ENCODE peak calls at places on chromosomes 16 and 17, in seven cellular contexts. K is HT1080; H is stimulated activated CD4-positive, alpha-beta T cell treated with anti-CD3 and anti-CD28 coated beads, TNF-alpha, amount 100 ng/mL, for 48 hours; Y is NCI-H2029; T is HTR-8/SVneo; U is transverse colon; V is ELF-1. O is an unnamed sample.

GRCh38 chr16:82070656-82071369 is 35.8 kb downstream of the HSD17B2 start:
- DNase-seq in K (peak; percentile 68), H (no peak), Y (no peak), T (peak; percentile 15), U (no peak), V (no peak), O (no peak)

GRCh38 chr16:73365010-73365409 is 317.1 kb upstream of the ZFHX3 start:
- DNase-seq in K (no peak), H (no peak), Y (no peak), T (no peak), U (peak; percentile 11), V (no peak), O (peak; percentile 3)

GRCh38 chr17:48483471-48484131 is 47.2 kb downstream of the HOXB1 start:
- DNase-seq in K (peak; percentile 100), H (peak; percentile 16), Y (peak; percentile 76), T (peak; percentile 95), U (peak; percentile 38), V (no peak), O (no peak)

GRCh38 chr17:30084773-30085172 is 31.8 kb upstream of the NSRP1 start:
- DNase-seq in K (no peak), H (no peak), Y (peak; percentile 53), T (no peak), U (no peak), V (no peak), O (no peak)

GRCh38 chr16:28092721-28093382 is 29.3 kb upstream of the GSG1L start:
- DNase-seq in K (no peak), H (no peak), Y (no peak), T (no peak), U (no peak), V (peak; percentile 90), O (no peak)

GRCh38 chr17:4565209-4566141 is 5.1 kb upstream of the GGT6 start:
- DNase-seq in K (peak; percentile 52), H (peak; percentile 29), Y (peak; percentile 56), T (peak; percentile 84), U (peak; percentile 77), V (peak; percentile 80), O (peak; percentile 54)

GRCh38 chr17:21286066-21286770 is 1.7 kb downstream of the MAP2K3 start:
- DNase-seq in K (peak; percentile 97), H (no peak), Y (peak; percentile 72), T (peak; percentile 99), U (peak; percentile 92), V (peak; percentile 78), O (no peak)

GRCh38 chr16:72956124-72957064 is 91.5 kb downstream of the ZFHX3 start:
- DNase-seq in K (no peak), H (no peak), Y (no peak), T (no peak), U (no peak), V (no peak), O (no peak)

GRCh38 chr17:75348386-75349012 is 57.0 kb downstream of the GRB2 start:
- DNase-seq in K (no peak), H (no peak), Y (no peak), T (no peak), U (no peak), V (no peak), O (no peak)

GRCh38 chr17:75673487-75673886 is 6.3 kb downstream of the SAP30BP start:
- DNase-seq in K (no peak), H (no peak), Y (no peak), T (no peak), U (no peak), V (no peak), O (no peak)

GRCh38 chr17:7838291-7839075 is 4.5 kb downstream of the KDM6B start:
- DNase-seq in K (no peak), H (no peak), Y (peak; percentile 34), T (no peak), U (peak; percentile 53), V (peak; percentile 85), O (no peak)

GRCh38 chr16:20734782-20735181 is 6.8 kb downstream of the THUMPD1 start:
- DNase-seq in K (no peak), H (no peak), Y (no peak), T (no peak), U (no peak), V (no peak), O (no peak)

GRCh38 chr17:39194985-39195524 is 2.4 kb downstream of the CACNB1 start:
- DNase-seq in K (no peak), H (no peak), Y (no peak), T (no peak), U (no peak), V (peak; percentile 72), O (peak; percentile 65)

GRCh38 chr16:648071-648785 is 937 bp upstream of the WDR90 start:
- DNase-seq in K (peak; percentile 54), H (no peak), Y (peak; percentile 60), T (no peak), U (peak; percentile 90), V (no peak), O (no peak)

GRCh38 chr17:16439303-16439791 is 24.0 kb downstream of the TRPV2 start:
- DNase-seq in K (no peak), H (no peak), Y (no peak), T (no peak), U (no peak), V (no peak), O (no peak)

GRCh38 chr16:65111306-65111705 is 10.6 kb downstream of the CDH11 start:
- DNase-seq in K (no peak), H (no peak), Y (no peak), T (no peak), U (peak; percentile 67), V (no peak), O (no peak)

GRCh38 chr17:7382901-7383300 is 2.0 kb downstream of the TNK1 start:
- DNase-seq in K (no peak), H (no peak), Y (no peak), T (no peak), U (no peak), V (peak; percentile 45), O (no peak)

GRCh38 chr16:58515871-58516767 is 802 bp downstream of the SETD6 start:
- DNase-seq in K (peak; percentile 17), H (no peak), Y (no peak), T (no peak), U (peak; percentile 67), V (peak; percentile 58), O (no peak)

GRCh38 chr16:51009359-51009758 is 141.7 kb downstream of the SALL1 start:
- DNase-seq in K (no peak), H (no peak), Y (no peak), T (no peak), U (no peak), V (no peak), O (no peak)

GRCh38 chr17:41446806-41447205 is 6.0 kb upstream of the KRT38 start:
- DNase-seq in K (no peak), H (no peak), Y (no peak), T (no peak), U (no peak), V (no peak), O (no peak)

GRCh38 chr16:55437627-55438026 is 41.4 kb upstream of the MMP2 start:
- DNase-seq in K (no peak), H (no peak), Y (no peak), T (no peak), U (no peak), V (no peak), O (no peak)

GRCh38 chr17:68053237-68054030 is 17.9 kb downstream of the KPNA2 start:
- DNase-seq in K (no peak), H (no peak), Y (no peak), T (peak; percentile 31), U (no peak), V (no peak), O (no peak)

GRCh38 chr17:43226393-43226792 is 2.0 kb downstream of the CCDC200 start:
- DNase-seq in K (no peak), H (no peak), Y (no peak), T (no peak), U (no peak), V (no peak), O (no peak)

GRCh38 chr16:19886061-19886792 is 1.6 kb upstream of the GPRC5B start:
- DNase-seq in K (peak; percentile 76), H (peak; percentile 70), Y (no peak), T (peak; percentile 66), U (peak; percentile 79), V (peak; percentile 91), O (peak; percentile 67)

GRCh38 chr16:68754117-68754792 is 17.2 kb downstream of the CDH1 start:
- DNase-seq in K (no peak), H (no peak), Y (peak; percentile 29), T (no peak), U (peak; percentile 72), V (no peak), O (no peak)

GRCh38 chr17:64641499-64641898 is 20.6 kb downstream of the SMURF2 start:
- DNase-seq in K (peak; percentile 58), H (no peak), Y (peak; percentile 31), T (peak; percentile 57), U (no peak), V (peak; percentile 13), O (no peak)

GRCh38 chr17:82866521-82867214 is 26.8 kb upstream of the ZNF750 start:
- DNase-seq in K (peak; percentile 52), H (no peak), Y (no peak), T (no peak), U (no peak), V (no peak), O (no peak)

GRCh38 chr16:30041841-30042240 is 10.8 kb upstream of the TLCD3B start:
- DNase-seq in K (no peak), H (no peak), Y (no peak), T (no peak), U (no peak), V (no peak), O (no peak)

GRCh38 chr17:42392664-42393415 is 4.6 kb upstream of the STAT3 start:
- DNase-seq in K (no peak), H (no peak), Y (no peak), T (no peak), U (no peak), V (no peak), O (no peak)

GRCh38 chr16:66367968-66368891 is 1.7 kb downstream of the CDH5 start:
- DNase-seq in K (no peak), H (no peak), Y (no peak), T (no peak), U (no peak), V (no peak), O (no peak)